ENCODE peak calls at places on chromosomes 1 and 21, in four cellular contexts. A, P, C and Y are unnamed samples.
A peak's percentile ranks its signal among the peaks of the same experiment; 100 is the strongest.

GRCh38 chr1:14443164-14443787 is 155.2 kb upstream of the KAZN start:
- DNase-seq in A (no peak), P (no peak), C (no peak), Y (no peak)

GRCh38 chr1:154869351-154870116 is 547 bp downstream of the KCNN3 start:
- DNase-seq in A (no peak), P (no peak), C (no peak), Y (no peak)

GRCh38 chr1:16907870-16908758 is 12.3 kb downstream of the RNU1-2 start:
- DNase-seq in A (no peak), P (no peak), C (no peak), Y (no peak)

GRCh38 chr1:98143403-98143802 is 222.6 kb upstream of the DPYD start:
- DNase-seq in A (no peak), P (no peak), C (no peak), Y (no peak)

GRCh38 chr1:226479432-226479831 is 69.1 kb upstream of the STUM start:
- DNase-seq in A (no peak), P (no peak), C (no peak), Y (no peak)

GRCh38 chr1:211975152-211975941 is 60.0 kb downstream of the INTS7 start:
- DNase-seq in A (no peak), P (no peak), C (no peak), Y (no peak)

GRCh38 chr1:201461783-201462441 is 7.1 kb downstream of the PHLDA3 start:
- DNase-seq in A (peak; percentile 53), P (peak; percentile 91), C (no peak), Y (peak; percentile 99)

GRCh38 chr1:2360588-2361364 is 30.6 kb downstream of the MORN1 start:
- DNase-seq in A (no peak), P (no peak), C (no peak), Y (no peak)

GRCh38 chr1:160206421-160207117 is 1.4 kb downstream of the PEA15 start:
- DNase-seq in A (no peak), P (peak; percentile 71), C (peak; percentile 22), Y (peak; percentile 62)

GRCh38 chr1:10936998-10937901 is 75.2 kb upstream of the TARDBP start:
- DNase-seq in A (no peak), P (no peak), C (no peak), Y (no peak)

GRCh38 chr21:41480086-41480690 is 27.8 kb downstream of the TMPRSS2 start:
- DNase-seq in A (peak; percentile 73), P (no peak), C (no peak), Y (no peak)

GRCh38 chr1:7404046-7404742 is 366.9 kb upstream of the VAMP3 start:
- DNase-seq in A (no peak), P (no peak), C (no peak), Y (no peak)

GRCh38 chr1:110734146-110734680 is 59.5 kb upstream of the KCNA3 start:
- DNase-seq in A (no peak), P (no peak), C (no peak), Y (no peak)

DNA sequence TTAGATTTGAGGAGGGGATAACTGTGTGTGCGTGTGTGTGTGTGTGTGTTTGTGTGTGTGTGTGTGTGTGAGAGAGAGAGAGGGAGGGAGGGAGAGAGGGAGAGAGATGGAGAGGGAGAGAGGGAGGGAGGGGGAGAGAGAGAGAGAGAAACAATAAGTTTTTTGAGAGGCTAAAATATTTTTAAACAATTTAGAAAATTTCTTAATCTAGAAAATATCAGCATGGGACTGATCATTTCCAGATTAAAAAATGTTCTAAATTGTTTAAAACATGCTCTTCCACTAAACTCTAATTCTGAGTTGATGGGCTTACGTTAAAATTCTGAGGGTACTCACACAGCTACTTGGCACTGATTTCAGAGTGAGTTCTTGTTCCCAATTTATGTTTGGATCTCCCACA is 73.5 kb upstream of the RGS2 start:
- DNase-seq in A (no peak), P (no peak), C (no peak), Y (no peak)
- H3K4me3 ChIP-seq in A (no peak overlapping the region), P (no peak overlapping the region), C (no peak overlapping the region), Y (no peak overlapping the region)

DNA sequence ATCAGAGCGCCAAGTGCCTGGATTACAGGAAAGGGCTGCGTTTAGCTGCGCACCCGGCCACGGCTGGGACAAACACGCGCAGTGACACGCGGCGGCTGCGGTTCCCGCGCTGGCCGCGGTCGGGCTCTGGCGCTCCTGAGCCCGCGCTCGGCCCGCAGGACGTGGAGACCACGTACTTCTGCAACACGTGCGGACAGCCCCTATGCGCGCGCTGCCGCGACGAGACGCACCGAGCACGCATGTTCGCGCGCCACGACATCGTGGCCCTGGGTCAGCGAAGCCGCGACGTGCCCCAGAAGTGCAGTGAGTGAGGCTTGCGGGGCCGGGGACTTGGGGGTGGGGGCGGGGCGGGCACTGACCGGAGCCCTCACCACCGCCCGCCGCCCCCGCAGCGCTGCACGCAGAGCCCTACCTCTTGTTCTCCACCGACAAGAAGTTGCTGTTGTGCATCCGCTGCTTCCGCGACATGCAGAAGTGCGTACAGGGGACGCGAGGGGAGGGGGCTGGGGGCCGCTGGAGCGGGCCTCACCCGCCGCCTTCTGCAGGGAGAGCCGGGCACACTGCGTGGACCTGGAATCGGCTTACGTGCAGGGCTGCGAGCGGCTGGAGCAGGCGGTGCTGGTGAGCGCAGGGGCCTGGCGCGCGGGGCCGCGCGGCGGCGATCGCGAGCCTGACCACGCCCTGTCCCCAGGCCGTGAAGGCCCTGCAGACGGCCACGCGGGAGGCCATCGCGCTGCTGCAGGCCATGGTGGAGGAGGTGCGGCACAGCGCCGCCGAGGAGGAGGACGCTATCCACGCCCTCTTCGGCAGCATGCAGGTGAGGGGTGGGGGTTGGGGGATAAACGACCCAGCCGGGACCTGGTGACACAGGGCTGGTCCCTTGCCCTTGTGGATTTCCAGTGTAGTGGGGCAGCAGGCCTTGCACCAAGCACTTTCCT is 3.1 kb downstream of the RNF207 start:
- DNase-seq in A (no peak), P (no peak), C (no peak), Y (no peak)
- H3K4me3 ChIP-seq in A (peak overlapping the region; percentile 46), P (no peak overlapping the region), C (peak overlapping the region; percentile 22), Y (peak overlapping the region; percentile 50)

GRCh38 chr1:47229884-47230691 is 1.9 kb downstream of the TAL1 start:
- DNase-seq in A (no peak), P (no peak), C (no peak), Y (no peak)
- H3K4me3 ChIP-seq in A (no peak overlapping the region), P (no peak overlapping the region), C (no peak overlapping the region), Y (no peak overlapping the region)

GRCh38 chr1:43973981-43974442 is 748 bp upstream of the ATP6V0B start:
- DNase-seq in A (no peak), P (peak; percentile 46), C (no peak), Y (no peak)

GRCh38 chr1:43976890-43977289 is 2.1 kb upstream of the B4GALT2 start:
- DNase-seq in A (no peak), P (no peak), C (no peak), Y (no peak)

GRCh38 chr1:43975249-43975961 is 645 bp downstream of the ATP6V0B start:
- DNase-seq in A (peak; percentile 83), P (no peak), C (no peak), Y (no peak)

GRCh38 chr1:43976045-43976444 is 1.3 kb downstream of the ATP6V0B start:
- DNase-seq in A (no peak), P (no peak), C (no peak), Y (no peak)

GRCh38 chr1:43974443-43975248 is at the start of gene ATP6V0B:
- DNase-seq in A (peak; percentile 98), P (peak; percentile 87), C (peak; percentile 91), Y (peak; percentile 78)
- H3K4me3 ChIP-seq in A (peak within 1 kb of the TSS; percentile 69), P (peak within 1 kb of the TSS; percentile 95), C (peak within 1 kb of the TSS; percentile 91), Y (peak within 1 kb of the TSS; percentile 94)

GRCh38 chr1:65791860-65792670 is 630 bp upstream of the PDE4B start:
- DNase-seq in A (no peak), P (no peak), C (no peak), Y (no peak)
- H3K4me3 ChIP-seq in A (no peak overlapping the region), P (peak overlapping the region; percentile 51), C (peak overlapping the region; percentile 64), Y (peak overlapping the region; percentile 54)

DNA sequence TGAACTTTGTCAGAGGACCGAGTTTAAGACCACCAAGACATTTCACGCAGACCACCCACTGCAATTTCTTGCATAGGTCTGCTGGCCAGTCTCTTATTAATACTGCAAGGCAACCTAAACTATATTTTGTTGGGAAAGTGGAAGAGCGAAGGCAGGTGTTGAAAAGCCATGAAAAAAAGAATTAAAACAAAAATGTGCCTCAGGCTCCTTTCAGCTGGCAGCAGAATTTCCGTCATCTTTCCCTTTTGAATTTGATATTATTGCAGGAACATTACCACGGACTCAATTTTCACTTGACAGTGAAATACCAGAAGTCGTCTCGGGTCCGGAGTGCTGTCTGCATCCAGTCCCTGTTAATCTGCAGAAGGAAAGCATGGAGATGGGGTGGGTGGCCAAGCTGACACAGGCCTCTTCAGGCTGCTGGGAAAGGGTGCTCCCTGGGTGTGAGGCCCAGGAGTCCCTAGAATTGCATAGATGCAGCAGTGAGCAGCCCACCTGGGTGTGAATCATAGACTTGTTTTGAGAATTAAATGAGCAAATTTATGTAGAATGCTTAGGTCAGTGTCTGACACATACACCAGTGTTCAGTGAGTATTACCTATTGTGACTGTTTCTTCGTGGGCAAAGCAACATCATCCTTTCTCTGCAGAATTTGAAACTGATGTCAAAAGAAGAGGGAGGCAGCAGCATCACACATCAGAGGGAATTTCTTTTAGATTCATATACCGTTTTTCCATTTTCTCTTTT is 150.7 kb downstream of the PBX1 start:
- DNase-seq in A (no peak), P (no peak), C (no peak), Y (no peak)
- H3K4me3 ChIP-seq in A (no peak overlapping the region), P (no peak overlapping the region), C (no peak overlapping the region), Y (no peak overlapping the region)

GRCh38 chr1:23405946-23406345 is 18.6 kb downstream of the TCEA3 start:
- DNase-seq in A (no peak), P (no peak), C (no peak), Y (no peak)

GRCh38 chr1:23403355-23403734 is 21.2 kb downstream of the TCEA3 start:
- DNase-seq in A (no peak), P (no peak), C (no peak), Y (no peak)

GRCh38 chr1:23402286-23403037 is 22.1 kb downstream of the TCEA3 start:
- DNase-seq in A (no peak), P (no peak), C (no peak), Y (no peak)

GRCh38 chr1:23403038-23403336 is 21.6 kb downstream of the TCEA3 start:
- DNase-seq in A (no peak), P (peak; percentile 76), C (no peak), Y (peak; percentile 39)

GRCh38 chr1:23403735-23404486 is 20.6 kb downstream of the TCEA3 start:
- DNase-seq in A (peak; percentile 90), P (peak; percentile 86), C (no peak), Y (peak; percentile 77)
- H3K4me3 ChIP-seq in A (no peak overlapping the region), P (peak overlapping the region; percentile 2), C (no peak overlapping the region), Y (no peak overlapping the region)

GRCh38 chr1:231332761-231333160 is 4.9 kb downstream of the EXOC8 start:
- DNase-seq in A (no peak), P (no peak), C (no peak), Y (no peak)
- H3K4me3 ChIP-seq in A (no peak overlapping the region), P (no peak overlapping the region), C (no peak overlapping the region), Y (no peak overlapping the region)